ENCODE peak calls at places on chromosomes 1 and 21, in seven cellular contexts. X is PC-3, Q is HCT116, D is IMR-90, N is mammary epithelial cell, Y is OCI-LY7, U is K562. E is an unnamed sample. For H3K4me1 and H4K20me1, the result is how much of the 10 kb centered on the place peaks cover.

GRCh38 chr1:15117671-15118325 is 35.7 kb upstream of the TMEM51 start:
- DNase-seq in X (no peak), Q (no peak), D (no peak), N (no peak), Y (no peak), U (no peak), E (no peak)

GRCh38 chr1:202858306-202858705 is 30.6 kb downstream of the RABIF start:
- DNase-seq in X (no peak), Q (no peak), D (peak), N (no peak), Y (no peak), U (no peak), E (no peak)

GRCh38 chr1:14653461-14653960 is 55.0 kb downstream of the KAZN start:
- DNase-seq in X (peak), Q (no peak), D (no peak), N (peak), Y (no peak), U (no peak), E (no peak)

GRCh38 chr1:200707116-200707515 is 31.6 kb upstream of the CAMSAP2 start:
- DNase-seq in X (no peak), Q (no peak), D (no peak), N (no peak), Y (no peak), U (no peak), E (no peak)

GRCh38 chr21:42214921-42215320 is 4.0 kb upstream of the ABCG1 start:
- DNase-seq in X (no peak), Q (no peak), D (no peak), N (no peak), Y (no peak), U (no peak), E (no peak)

GRCh38 chr1:2300851-2301606 is 72.9 kb downstream of the SKI start:
- DNase-seq in X (no peak), Q (no peak), D (peak), N (no peak), Y (peak), U (no peak), E (no peak)

GRCh38 chr1:214281902-214282695 is 1.1 kb downstream of the SMYD2 start:
- DNase-seq in X (peak), Q (peak), D (peak), N (peak), Y (peak), U (peak), E (peak)

GRCh38 chr1:180415985-180416633 is 86.3 kb downstream of the ACBD6 start:
- DNase-seq in X (peak), Q (peak), D (peak), N (peak), Y (peak), U (peak), E (no peak)

GRCh38 chr1:204448321-204448964 is 36.8 kb upstream of the PPP1R15B start:
- DNase-seq in X (peak), Q (peak), D (no peak), N (peak), Y (peak), U (no peak), E (peak)

GRCh38 chr1:25360596-25361581 is 22.8 kb downstream of the TMEM50A start:
- DNase-seq in X (peak), Q (peak), D (peak), N (peak), Y (no peak), U (peak), E (no peak)

GRCh38 chr1:27887215-27888035 is 15.1 kb downstream of the THEMIS2 start:
- DNase-seq in X (no peak), Q (no peak), D (no peak), N (no peak), Y (peak), U (no peak), E (no peak)

GRCh38 chr1:914253-914890 is 9.4 kb upstream of the SAMD11 start:
- DNase-seq in X (no peak), Q (no peak), D (no peak), N (no peak), Y (no peak), U (no peak), E (peak)

GRCh38 chr21:35333831-35334593 is 284.9 kb upstream of the RUNX1 start:
- DNase-seq in X (no peak), Q (no peak), D (no peak), N (no peak), Y (no peak), U (peak), E (no peak)

GRCh38 chr1:222754386-222755139 is 17.6 kb downstream of the FAM177B start:
- DNase-seq in X (peak), Q (no peak), D (peak), N (peak), Y (no peak), U (no peak), E (peak)

GRCh38 chr21:31459457-31459856 is 115.4 kb upstream of the TIAM1 start:
- DNase-seq in X (no peak), Q (peak), D (no peak), N (no peak), Y (no peak), U (peak), E (no peak)

GRCh38 chr1:34926894-34927293 is 2.6 kb downstream of the DLGAP3 start:
- DNase-seq in X (no peak), Q (no peak), D (no peak), N (no peak), Y (no peak), U (no peak), E (no peak)

GRCh38 chr1:95742591-95743089 is 508.6 kb downstream of the RWDD3 start:
- DNase-seq in X (peak), Q (peak), D (peak), N (peak), Y (no peak), U (no peak), E (no peak)

GRCh38 chr1:18921506-18922251 is 19.3 kb upstream of the ALDH4A1 start:
- DNase-seq in X (peak), Q (no peak), D (no peak), N (no peak), Y (no peak), U (no peak), E (no peak)

GRCh38 chr1:18920931-18921330 is 18.6 kb upstream of the ALDH4A1 start:
- DNase-seq in X (no peak), Q (no peak), D (no peak), N (no peak), Y (no peak), U (no peak), E (no peak)

GRCh38 chr1:18923721-18924610 is 21.6 kb upstream of the ALDH4A1 start:
- DNase-seq in X (no peak), Q (no peak), D (peak), N (no peak), Y (no peak), U (no peak), E (no peak)

GRCh38 chr1:18922848-18923475 is 20.6 kb upstream of the ALDH4A1 start:
- DNase-seq in X (peak), Q (no peak), D (no peak), N (peak), Y (no peak), U (no peak), E (no peak)

DNA sequence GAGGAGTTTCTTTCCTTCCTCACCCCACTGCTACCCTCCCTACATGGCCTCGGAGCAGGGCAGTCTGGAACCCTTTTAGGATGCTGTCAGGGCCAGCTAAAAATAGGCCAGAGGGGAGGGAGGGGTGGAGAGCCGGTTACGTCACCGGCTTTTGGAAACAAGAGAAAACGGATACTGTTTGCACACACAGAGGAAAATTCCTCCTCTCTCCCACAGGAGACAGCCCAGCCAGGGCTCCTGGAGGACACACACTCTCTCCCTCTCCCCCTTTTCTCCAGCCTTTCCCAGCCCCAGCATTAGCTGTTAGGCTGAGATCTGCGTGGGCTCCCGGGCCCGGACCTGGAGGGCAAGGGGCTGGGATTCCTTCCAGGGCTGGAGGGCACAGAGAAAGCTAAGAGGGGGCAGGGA is 20.0 kb upstream of the ALDH4A1 start:
- DNase-seq in X (peak), Q (no peak), D (peak), N (peak), Y (no peak), U (no peak), E (peak)
- H3K4me1 ChIP-seq in X (half or more), Q (half or more), D (under half), N (half or more), Y (under half), U (under half), E (under half)

GRCh38 chr1:9326596-9326995 is 33.9 kb downstream of the SPSB1 start:
- DNase-seq in X (no peak), Q (no peak), D (peak), N (no peak), Y (no peak), U (no peak), E (no peak)

GRCh38 chr1:9328201-9328600 is 35.5 kb downstream of the SPSB1 start:
- DNase-seq in X (no peak), Q (no peak), D (no peak), N (no peak), Y (no peak), U (no peak), E (no peak)

GRCh38 chr1:9331558-9332346 is 39.1 kb downstream of the SPSB1 start:
- DNase-seq in X (no peak), Q (peak), D (no peak), N (no peak), Y (no peak), U (no peak), E (no peak)

GRCh38 chr1:9331016-9331415 is 38.3 kb downstream of the SPSB1 start:
- DNase-seq in X (no peak), Q (no peak), D (no peak), N (no peak), Y (no peak), U (no peak), E (no peak)

GRCh38 chr1:9328681-9329080 is 36.0 kb downstream of the SPSB1 start:
- DNase-seq in X (no peak), Q (no peak), D (no peak), N (no peak), Y (no peak), U (no peak), E (no peak)
- H4K20me1 ChIP-seq in X (under half), Q (under half), D (half or more), N (under half), Y (under half), U (under half), E (under half)

GRCh38 chr1:58893257-58893869 is 109.5 kb upstream of the JUN start:
- DNase-seq in X (no peak), Q (no peak), D (no peak), N (no peak), Y (no peak), U (no peak), E (no peak)

GRCh38 chr1:58895559-58896135 is 111.8 kb upstream of the JUN start:
- DNase-seq in X (no peak), Q (no peak), D (peak), N (no peak), Y (no peak), U (no peak), E (no peak)

GRCh38 chr1:58898739-58899580 is 115.1 kb upstream of the JUN start:
- DNase-seq in X (no peak), Q (no peak), D (peak), N (no peak), Y (no peak), U (peak), E (no peak)

GRCh38 chr1:58895082-58895481 is 111.2 kb upstream of the JUN start:
- DNase-seq in X (no peak), Q (no peak), D (no peak), N (no peak), Y (no peak), U (no peak), E (no peak)

GRCh38 chr1:58896211-58897183 is 112.7 kb upstream of the JUN start:
- DNase-seq in X (no peak), Q (no peak), D (no peak), N (no peak), Y (no peak), U (peak), E (peak)
- H3K4me1 ChIP-seq in X (under half), Q (under half), D (under half), N (under half), Y (under half), U (half or more), E (under half)

GRCh38 chr1:206653715-206654459 is 18.6 kb downstream of the DYRK3 start:
- DNase-seq in X (no peak), Q (no peak), D (no peak), N (no peak), Y (no peak), U (no peak), E (no peak)

GRCh38 chr1:206647224-206647623 is 11.9 kb downstream of the DYRK3 start:
- DNase-seq in X (no peak), Q (no peak), D (no peak), N (no peak), Y (no peak), U (no peak), E (no peak)

GRCh38 chr1:206651958-206652890 is 16.9 kb downstream of the DYRK3 start:
- DNase-seq in X (no peak), Q (no peak), D (no peak), N (no peak), Y (no peak), U (peak), E (no peak)

GRCh38 chr1:206649261-206649660 is 13.9 kb downstream of the DYRK3 start:
- DNase-seq in X (peak), Q (no peak), D (no peak), N (no peak), Y (no peak), U (no peak), E (peak)

DNA sequence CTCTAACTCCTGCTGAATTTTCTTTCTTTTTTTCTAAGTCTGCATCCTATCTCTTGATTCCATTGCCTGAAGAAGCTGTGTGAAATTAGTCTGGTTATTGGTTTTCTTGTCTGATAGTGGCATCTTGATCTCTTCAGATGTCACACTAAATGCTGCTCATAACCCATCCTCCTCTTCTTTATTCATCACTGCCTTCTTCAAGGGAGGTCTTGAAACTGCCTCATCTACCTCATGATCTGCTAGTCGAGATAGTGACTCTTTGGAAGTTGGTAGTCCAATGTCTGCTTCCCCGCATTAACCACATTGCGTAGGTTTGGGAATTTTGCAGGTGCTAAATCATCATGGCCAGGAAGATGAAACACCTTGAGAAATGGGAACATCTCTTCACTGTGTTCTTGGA is 15.7 kb downstream of the DYRK3 start:
- DNase-seq in X (no peak), Q (no peak), D (no peak), N (no peak), Y (no peak), U (no peak), E (no peak)
- H4K20me1 ChIP-seq in X (under half), Q (under half), D (under half), N (under half), Y (under half), U (under half), E (under half)

GRCh38 chr21:44087426-44088400 is 19.5 kb upstream of the PWP2 start:
- DNase-seq in X (no peak), Q (no peak), D (no peak), N (no peak), Y (no peak), U (no peak), E (no peak)
- H3K4me1 ChIP-seq in X (under half), Q (under half), D (under half), N (under half), Y (under half), U (under half), E (under half)

DNA sequence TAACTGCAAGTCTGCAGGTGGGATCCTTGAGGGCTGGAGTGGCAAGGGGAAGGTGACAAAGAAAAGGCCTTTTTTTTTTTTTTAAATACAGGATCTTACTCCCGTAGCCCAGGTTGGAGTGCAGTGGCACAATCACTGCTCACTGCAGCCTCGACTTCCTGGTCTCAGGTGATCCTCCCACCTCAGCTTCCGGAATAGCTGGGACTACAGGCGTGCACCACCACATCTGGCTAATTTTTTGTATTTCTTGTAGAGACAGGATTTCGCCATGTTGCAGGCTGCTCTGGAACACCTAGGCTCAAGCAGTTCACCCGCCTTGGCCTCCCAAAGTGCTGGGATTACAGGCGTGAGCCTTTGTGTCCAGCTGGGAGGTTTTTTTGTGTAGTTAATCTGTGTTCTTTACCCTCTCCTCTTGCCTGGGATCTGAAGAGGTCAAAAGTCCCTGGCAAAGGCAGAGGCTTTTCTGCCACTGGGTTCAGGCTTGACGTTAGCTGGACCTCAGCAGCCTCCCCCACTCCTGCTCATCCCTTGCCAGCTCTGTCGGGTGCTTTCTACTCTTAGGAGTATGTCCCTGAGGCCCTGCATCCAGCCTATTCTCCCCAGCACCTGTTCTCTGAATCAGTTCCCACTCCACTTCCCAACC is 5.2 kb downstream of the IL6R start:
- DNase-seq in X (no peak), Q (no peak), D (no peak), N (no peak), Y (no peak), U (no peak), E (no peak)
- H4K20me1 ChIP-seq in X (under half), Q (under half), D (under half), N (under half), Y (under half), U (under half), E (under half)

GRCh38 chr1:109786531-109787021 is 22.9 kb upstream of the EPS8L3 start:
- DNase-seq in X (peak), Q (no peak), D (no peak), N (no peak), Y (no peak), U (no peak), E (peak)

GRCh38 chr1:109785446-109786106 is 21.9 kb upstream of the EPS8L3 start:
- DNase-seq in X (no peak), Q (no peak), D (no peak), N (no peak), Y (no peak), U (no peak), E (no peak)

GRCh38 chr1:109784551-109785252 is 21.0 kb upstream of the EPS8L3 start:
- DNase-seq in X (no peak), Q (no peak), D (no peak), N (no peak), Y (no peak), U (no peak), E (no peak)

GRCh38 chr1:109787211-109787844 is 23.6 kb upstream of the EPS8L3 start:
- DNase-seq in X (peak), Q (peak), D (peak), N (peak), Y (no peak), U (no peak), E (peak)

DNA sequence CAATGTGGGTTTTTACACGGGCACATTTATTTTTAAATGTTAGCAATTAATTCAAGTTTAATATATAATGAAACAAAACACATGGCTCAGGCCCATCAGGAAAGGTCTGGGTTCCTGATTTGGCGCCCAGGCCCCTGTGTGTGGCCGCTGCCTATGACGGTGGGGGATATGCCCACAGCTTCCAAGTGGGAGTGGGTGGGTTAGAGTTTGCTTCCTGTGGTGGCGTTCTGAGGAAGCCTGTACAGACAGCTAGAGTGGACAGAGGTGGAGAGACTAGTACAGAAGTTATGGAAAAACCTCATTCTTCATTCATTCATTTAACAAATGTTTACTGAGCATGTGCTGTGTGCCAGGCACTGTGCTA is 22.4 kb upstream of the EPS8L3 start:
- DNase-seq in X (no peak), Q (no peak), D (no peak), N (no peak), Y (no peak), U (no peak), E (no peak)
- H3K4me1 ChIP-seq in X (half or more), Q (half or more), D (under half), N (under half), Y (under half), U (under half), E (half or more)

GRCh38 chr1:118963456-118964430 is 24.4 kb downstream of the TBX15 start:
- DNase-seq in X (peak), Q (peak), D (peak), N (peak), Y (no peak), U (no peak), E (no peak)

GRCh38 chr1:118961156-118961555 is 27.0 kb downstream of the TBX15 start:
- DNase-seq in X (peak), Q (no peak), D (no peak), N (peak), Y (no peak), U (no peak), E (no peak)

GRCh38 chr1:118960567-118961136 is 27.5 kb downstream of the TBX15 start:
- DNase-seq in X (peak), Q (peak), D (no peak), N (no peak), Y (peak), U (no peak), E (no peak)

GRCh38 chr1:118960026-118960561 is 28.0 kb downstream of the TBX15 start:
- DNase-seq in X (peak), Q (no peak), D (no peak), N (no peak), Y (peak), U (no peak), E (no peak)

GRCh38 chr1:118963138-118963455 is 25.0 kb downstream of the TBX15 start:
- DNase-seq in X (no peak), Q (no peak), D (no peak), N (no peak), Y (no peak), U (no peak), E (no peak)
- H4K20me1 ChIP-seq in X (under half), Q (under half), D (under half), N (under half), Y (under half), U (under half), E (under half)

DNA sequence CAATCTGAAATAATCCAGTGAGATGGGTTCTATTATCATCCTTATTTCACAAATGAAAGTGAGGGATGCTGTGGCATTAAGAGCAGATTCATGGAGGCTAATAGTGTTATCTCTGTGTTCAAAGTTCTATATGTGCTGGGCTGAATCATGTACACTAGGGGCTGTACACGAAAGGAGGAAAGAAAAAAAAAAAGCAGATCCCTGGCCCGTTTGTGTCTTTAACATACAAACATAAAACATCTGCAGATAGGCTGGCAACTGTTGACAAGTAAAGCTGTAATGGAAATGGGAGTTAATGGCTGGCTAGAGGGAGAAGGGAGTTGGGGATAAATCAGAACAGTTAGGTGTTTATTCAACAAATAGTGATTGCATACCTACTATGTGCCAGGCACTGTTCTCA is 3.1 kb downstream of the WNT2B start:
- DNase-seq in X (no peak), Q (no peak), D (no peak), N (no peak), Y (no peak), U (no peak), E (no peak)
- H3K4me1 ChIP-seq in X (under half), Q (under half), D (under half), N (under half), Y (under half), U (under half), E (under half)

GRCh38 chr1:66503841-66504470 is 30.0 kb upstream of the SGIP1 start:
- DNase-seq in X (peak), Q (peak), D (peak), N (peak), Y (peak), U (peak), E (no peak)
- H4K20me1 ChIP-seq in X (under half), Q (under half), D (under half), N (under half), Y (under half), U (under half), E (under half)